ENCODE peak calls at places on chromosomes 3 and 15, in four cellular contexts. J is fibroblast of lung, Y is K562, Z is suprapubic skin. D is an unnamed sample.

GRCh38 chr3:73535935-73536334 is 88.8 kb downstream of the PDZRN3 start:
- DNase-seq in J (no peak), Y (no peak), Z (no peak), D (no peak)

GRCh38 chr3:53354945-53355498 is 7.7 kb upstream of the DCP1A start:
- DNase-seq in J (peak; percentile 79), Z (no peak), Y (no peak), D (no peak)

GRCh38 chr3:138173769-138174420 is 826 bp downstream of the DBR1 start:
- DNase-seq in J (no peak), Z (no peak), Y (no peak), D (no peak)

GRCh38 chr3:146375214-146375613 is 94.1 kb downstream of the PLSCR2 start:
- DNase-seq in Z (no peak), Y (no peak), J (peak; percentile 83), D (no peak)

GRCh38 chr3:120198305-120198878 is 86.6 kb downstream of the GPR156 start:
- DNase-seq in Z (no peak), Y (no peak), J (peak; percentile 51), D (no peak)

GRCh38 chr3:126528800-126529541 is 5.0 kb downstream of the CHST13 start:
- DNase-seq in Z (no peak), Y (no peak), J (no peak), D (no peak)

GRCh38 chr3:126439968-126440708 is 35.6 kb downstream of the ZXDC start:
- DNase-seq in J (no peak), Z (no peak), Y (no peak), D (no peak)

GRCh38 chr15:85872125-85872524 is 77.4 kb upstream of the KLHL25 start:
- DNase-seq in Z (no peak), J (peak; percentile 45), Y (no peak), D (no peak)

GRCh38 chr15:92421980-92422379 is 28.3 kb downstream of the ST8SIA2 start:
- DNase-seq in Y (no peak), J (peak; percentile 69), Z (no peak), D (no peak)

GRCh38 chr3:129276385-129276784 is 2.3 kb upstream of the HMCES start:
- DNase-seq in Y (no peak), Z (no peak), J (no peak), D (no peak)

GRCh38 chr3:106750092-106750491 is 627.1 kb upstream of the CCDC54 start:
- DNase-seq in Z (no peak), J (no peak), Y (no peak), D (no peak)

GRCh38 chr3:138210528-138210927 is 23.4 kb downstream of the ARMC8 start:
- DNase-seq in Z (no peak), J (no peak), Y (no peak), D (no peak)

GRCh38 chr3:111737712-111738097 is 121.4 kb upstream of the PHLDB2 start:
- DNase-seq in Z (no peak), Y (no peak), J (peak; percentile 100), D (no peak)

GRCh38 chr3:180646187-180646790 is 33.0 kb downstream of the CCDC39 start:
- DNase-seq in Z (no peak), Y (no peak), J (no peak), D (no peak)

GRCh38 chr3:107063351-107063750 is 313.9 kb upstream of the CCDC54 start:
- DNase-seq in Y (no peak), Z (no peak), J (peak; percentile 77), D (no peak)

GRCh38 chr3:135136361-135137100 is 341.5 kb downstream of the EPHB1 start:
- DNase-seq in Z (no peak), J (no peak), Y (no peak), D (no peak)

GRCh38 chr3:191020730-191021405 is 158.4 kb upstream of the GMNC start:
- DNase-seq in Y (no peak), Z (no peak), J (peak; percentile 44), D (no peak)

GRCh38 chr3:28286595-28286994 is 45.2 kb downstream of the CMC1 start:
- DNase-seq in Z (no peak), J (peak; percentile 30), Y (peak; percentile 34), D (no peak)

GRCh38 chr3:177195941-177196472 is 1.3 kb downstream of the TBL1XR1 start:
- DNase-seq in Z (no peak), Y (no peak), J (no peak), D (no peak)

GRCh38 chr3:46866720-46867549 is 3.7 kb upstream of the MYL3 start:
- DNase-seq in J (no peak), Y (peak; percentile 91), Z (peak; percentile 91), D (no peak)

GRCh38 chr3:126515066-126515706 is 2.4 kb downstream of the UROC1 start:
- DNase-seq in Z (no peak), Y (no peak), J (no peak), D (no peak)

GRCh38 chr3:185846041-185846440 is 21.2 kb upstream of the IGF2BP2 start:
- DNase-seq in Y (peak; percentile 24), J (no peak), Z (no peak), D (no peak)

GRCh38 chr15:101111570-101112262 is 140.1 kb downstream of the CHSY1 start:
- DNase-seq in J (no peak), Z (no peak), Y (no peak), D (no peak)

GRCh38 chr15:83016906-83017305 is 5.5 kb upstream of the C15orf40 start:
- DNase-seq in J (no peak), Y (no peak), Z (no peak), D (no peak)

GRCh38 chr3:177441281-177441812 is 244.1 kb upstream of the TBL1XR1 start:
- DNase-seq in J (peak; percentile 81), Z (no peak), Y (no peak), D (no peak)

GRCh38 chr3:62233065-62233464 is 140.3 kb downstream of the FEZF2 start:
- DNase-seq in J (no peak), Y (no peak), Z (no peak), D (no peak)

GRCh38 chr3:127455541-127456450 is 134.7 kb downstream of the TPRA1 start:
- DNase-seq in J (peak; percentile 40), Z (peak; percentile 79), Y (peak; percentile 81), D (peak; percentile 71)

GRCh38 chr3:191922570-191922969 is 461.6 kb downstream of the PYDC2 start:
- DNase-seq in J (no peak), Y (no peak), Z (no peak), D (no peak)

GRCh38 chr3:161371441-161372320 is at the start of gene SPTSSB:
- DNase-seq in J (peak; percentile 39), Z (peak; percentile 80), Y (no peak), D (no peak)

GRCh38 chr3:170585008-170585936 is 603 bp downstream of the SLC7A14 start:
- DNase-seq in J (no peak), Z (no peak), Y (no peak), D (no peak)

GRCh38 chr15:29143909-29144308 is 125.7 kb downstream of the NSMCE3 start:
- DNase-seq in Y (no peak), J (peak; percentile 92), Z (no peak), D (no peak)

GRCh38 chr3:71425491-71426071 is 157.9 kb downstream of the FOXP1 start:
- DNase-seq in Z (no peak), J (peak; percentile 100), Y (no peak), D (no peak)

DNA sequence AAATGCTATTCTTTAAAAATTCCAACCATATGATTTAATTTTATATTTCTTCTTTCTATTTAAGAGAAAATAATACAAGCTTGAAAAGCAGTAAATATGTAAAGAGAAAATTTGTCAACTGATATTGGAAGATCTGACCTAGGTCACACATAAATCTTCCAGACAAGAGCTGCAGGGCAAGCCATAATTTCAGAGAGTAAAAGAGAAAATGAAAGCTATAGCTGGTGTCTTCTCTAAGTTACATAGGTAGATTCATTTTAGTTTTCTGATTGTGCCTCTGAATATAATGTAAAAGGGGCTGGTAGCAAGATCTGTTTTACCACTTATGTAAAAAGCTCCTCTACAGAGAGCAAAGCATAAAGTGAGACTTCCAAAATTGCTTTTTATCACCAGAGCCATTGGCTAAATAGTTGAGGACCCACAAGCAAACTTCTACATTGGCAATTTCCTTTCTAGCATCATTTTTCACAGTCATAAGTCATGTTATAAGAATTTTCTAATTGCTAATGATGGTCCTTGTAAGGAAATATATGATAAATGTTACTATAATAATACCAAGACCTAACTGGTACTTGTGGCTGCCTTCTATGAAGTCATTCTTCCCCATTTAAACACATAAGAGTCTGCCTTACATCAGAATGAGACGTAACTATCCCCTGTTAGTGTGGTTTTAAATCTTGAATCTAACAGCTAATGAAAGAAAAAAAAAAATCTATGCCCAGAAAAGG is 80.8 kb upstream of the SKOR1 start:
- DNase-seq in Z (no peak), J (peak; percentile 39), Y (no peak), D (no peak)
- H3K4me3 ChIP-seq in Z (no peak overlapping the region), J (no peak overlapping the region), Y (no peak overlapping the region), D (no peak overlapping the region)

GRCh38 chr3:152392474-152392873 is 123.7 kb downstream of the MBNL1 start:
- DNase-seq in J (no peak), Y (no peak), Z (no peak), D (no peak)
- H3K27ac ChIP-seq in J (no peak overlapping the region), Y (no peak overlapping the region), Z (no peak overlapping the region), D (no peak overlapping the region)

DNA sequence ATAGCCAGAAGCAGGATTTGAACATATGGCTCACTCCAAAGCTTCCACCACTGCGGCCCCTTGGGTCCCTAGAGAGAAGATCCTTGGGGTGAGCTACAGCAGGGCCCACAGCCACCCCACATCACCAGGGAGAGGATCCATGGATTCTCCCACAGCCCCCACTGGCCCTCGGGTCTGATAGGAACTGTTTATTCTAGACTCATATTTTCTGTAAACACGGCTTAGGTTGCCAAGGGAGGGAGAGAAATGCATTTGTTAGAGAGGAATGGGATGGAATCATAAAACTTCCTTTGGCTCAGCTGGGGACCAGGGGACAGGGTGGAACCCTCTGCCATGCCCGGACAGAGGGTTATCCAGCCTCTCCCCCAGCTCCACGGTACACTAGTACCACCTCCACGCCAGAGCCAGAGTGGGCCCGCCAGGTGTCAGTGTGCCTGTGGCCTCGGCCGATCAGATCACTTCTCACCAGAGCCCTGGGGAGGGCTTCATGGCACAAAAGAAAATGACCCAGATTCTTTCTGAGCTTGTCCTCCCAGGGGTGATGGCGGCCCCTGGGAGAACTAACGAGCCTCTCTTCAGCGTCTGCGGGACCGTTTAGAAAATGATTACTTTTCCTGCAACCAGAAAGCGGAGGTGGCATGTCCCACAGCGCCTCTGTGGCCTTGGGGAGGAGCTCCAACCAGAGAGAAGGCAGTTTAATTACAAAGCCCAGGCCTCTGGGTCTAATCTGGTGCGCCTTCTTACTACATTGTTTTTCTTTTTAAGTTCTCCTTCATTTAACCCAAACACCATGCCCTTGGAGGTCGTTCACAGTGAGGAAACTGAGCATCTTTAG is 33.7 kb downstream of the ADCY5 start:
- DNase-seq in Y (no peak), Z (no peak), J (no peak), D (no peak)
- H3K27me3 ChIP-seq in Y (peaks cover 7% of the 10 kb centered on the region), Z (no peaks in the 10 kb centered on the region), J (peaks cover 39% of the 10 kb centered on the region), D (no peaks in the 10 kb centered on the region)

DNA sequence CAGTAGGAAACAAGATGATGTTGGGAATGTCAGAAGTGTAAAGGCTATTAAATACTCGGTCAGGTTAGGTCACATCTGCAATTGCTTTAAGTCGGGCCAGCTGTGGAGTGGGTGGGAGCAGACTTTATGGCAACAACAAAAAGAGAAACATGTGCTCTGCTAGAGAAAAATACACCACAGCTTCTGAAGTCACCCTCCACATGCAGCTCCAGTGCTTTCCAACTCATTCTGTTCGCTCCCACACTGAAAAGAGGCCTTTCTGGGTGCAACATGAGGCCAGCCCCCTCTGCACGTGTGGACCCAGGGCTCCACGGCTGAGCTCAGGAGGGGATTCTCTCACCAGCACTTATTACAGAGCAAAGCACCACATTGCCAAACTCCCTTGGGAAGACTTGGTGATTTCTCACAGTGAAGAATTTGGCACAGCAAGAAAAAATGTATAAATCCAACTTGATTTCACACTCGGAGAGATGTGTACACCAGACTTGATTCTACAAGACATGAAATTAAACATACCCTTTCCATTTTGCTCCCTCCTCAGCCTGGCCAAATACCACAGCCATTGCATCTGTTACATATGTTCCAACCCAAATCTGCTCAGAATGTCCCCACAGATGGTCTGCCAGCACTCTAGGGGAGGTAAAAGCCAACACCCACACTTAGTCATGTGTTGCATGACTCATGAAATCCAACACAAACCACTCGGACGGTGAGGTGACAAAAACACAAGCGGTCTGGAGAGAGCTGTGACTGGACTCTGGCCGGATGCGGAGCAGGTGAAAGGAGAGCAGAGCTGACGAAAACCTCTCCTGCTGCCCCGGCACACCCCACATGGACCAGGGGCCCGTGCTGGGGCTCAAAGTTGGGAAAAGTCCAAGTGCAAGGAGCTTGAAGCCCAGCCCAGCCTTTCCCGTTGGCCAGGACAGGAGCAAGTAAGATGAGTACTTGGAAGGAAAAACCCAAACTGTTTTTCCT is 74.6 kb downstream of the ITGB5 start:
- DNase-seq in Y (peak; percentile 66), Z (peak; percentile 85), J (peak; percentile 97), D (no peak)
- H3K4me3 ChIP-seq in Y (no peak overlapping the region), Z (no peak overlapping the region), J (no peak overlapping the region), D (no peak overlapping the region)